ENCODE peak calls at places on chromosomes 3 and 15, in six cellular contexts. C is esophagus squamous epithelium, B is fibroblast of lung, N is neural progenitor cell, E is spleen, O is HepG2. L is an unnamed sample.

GRCh38 chr3:192887701-192888100 is 30.0 kb downstream of the MB21D2 start:
- DNase-seq in O (no peak), E (no peak), B (peak; percentile 34), C (no peak), N (no peak), L (no peak)

GRCh38 chr15:60390231-60390630 is 7.6 kb downstream of the ANXA2 start:
- DNase-seq in B (peak; percentile 27), O (no peak), N (no peak), C (no peak), E (no peak), L (no peak)

GRCh38 chr15:38920966-38921365 is 356.4 kb upstream of the RASGRP1 start:
- DNase-seq in O (no peak), B (no peak), C (no peak), E (no peak), N (no peak), L (no peak)

GRCh38 chr3:197007296-197007940 is 22.2 kb downstream of the MELTF start:
- DNase-seq in E (peak; percentile 41), C (no peak), B (no peak), N (no peak), O (no peak), L (no peak)

GRCh38 chr3:179067839-179068238 is 3.8 kb downstream of the ZMAT3 start:
- DNase-seq in E (no peak), N (no peak), B (no peak), C (no peak), O (no peak), L (no peak)

GRCh38 chr3:128489860-128490649 is 2.9 kb downstream of the GATA2 start:
- DNase-seq in O (peak; percentile 37), C (no peak), E (peak; percentile 81), N (peak; percentile 95), B (peak; percentile 56), L (no peak)

GRCh38 chr15:85030301-85031049 is 48.8 kb downstream of the PDE8A start:
- DNase-seq in B (peak; percentile 79), E (no peak), N (no peak), O (no peak), C (no peak), L (no peak)

GRCh38 chr15:63083541-63083940 is 38.1 kb upstream of the LACTB start:
- DNase-seq in N (no peak), C (no peak), B (no peak), E (no peak), O (no peak), L (no peak)

GRCh38 chr3:125715651-125716050 is 120.4 kb upstream of the OSBPL11 start:
- DNase-seq in B (no peak), C (no peak), O (no peak), E (no peak), N (no peak), L (no peak)

GRCh38 chr3:171704002-171704401 is 106.3 kb downstream of the PLD1 start:
- DNase-seq in O (peak; percentile 9), B (peak; percentile 40), C (no peak), N (peak; percentile 53), E (no peak), L (peak; percentile 7)

GRCh38 chr3:79236488-79236887 is 531.3 kb downstream of the ROBO1 start:
- DNase-seq in N (no peak), B (peak; percentile 44), C (no peak), O (no peak), E (no peak), L (no peak)

GRCh38 chr3:197749315-197749600 is 425 bp upstream of the FYTTD1 start:
- DNase-seq in C (no peak), N (peak; percentile 79), O (no peak), B (peak; percentile 66), E (no peak), L (no peak)

GRCh38 chr3:106025151-106025722 is 156.4 kb upstream of the CBLB start:
- DNase-seq in N (no peak), E (no peak), O (no peak), C (no peak), B (peak; percentile 10), L (no peak)

GRCh38 chr15:63514533-63514943 is 10.1 kb downstream of the USP3 start:
- DNase-seq in O (peak; percentile 76), N (no peak), E (no peak), B (peak; percentile 75), C (no peak), L (peak; percentile 68)

GRCh38 chr3:191915717-191916116 is 454.8 kb downstream of the PYDC2 start:
- DNase-seq in E (no peak), C (no peak), O (no peak), B (no peak), N (no peak), L (no peak)

GRCh38 chr3:188687389-188687788 is 484.4 kb upstream of the TPRG1 start:
- DNase-seq in E (no peak), B (peak; percentile 87), C (no peak), O (no peak), N (peak; percentile 29), L (peak; percentile 88)

GRCh38 chr15:59687831-59688230 is 1.3 kb downstream of the BNIP2 start:
- DNase-seq in C (no peak), E (no peak), B (peak; percentile 38), N (no peak), O (peak; percentile 15), L (no peak)

GRCh38 chr3:131454501-131454900 is 48.3 kb downstream of the MRPL3 start:
- DNase-seq in C (no peak), N (no peak), B (peak; percentile 64), O (no peak), E (no peak), L (peak; percentile 14)

GRCh38 chr15:45670511-45670910 is 35.7 kb downstream of the SQOR start:
- DNase-seq in O (no peak), C (no peak), B (no peak), N (no peak), E (no peak), L (no peak)

GRCh38 chr3:178966299-178967183 is 105.1 kb downstream of the ZMAT3 start:
- DNase-seq in O (peak; percentile 3), N (no peak), E (no peak), B (peak; percentile 31), C (no peak), L (no peak)

GRCh38 chr15:72195101-72195511 is 2.5 kb downstream of the GRAMD2A start:
- DNase-seq in E (no peak), O (no peak), B (no peak), N (no peak), C (no peak), L (no peak)

GRCh38 chr3:129664040-129664646 is 57.7 kb upstream of the PLXND1 start:
- DNase-seq in N (peak; percentile 15), C (no peak), E (no peak), O (no peak), B (no peak), L (no peak)

GRCh38 chr3:106168941-106169340 is 300.1 kb upstream of the CBLB start:
- DNase-seq in E (no peak), O (no peak), N (peak; percentile 2), C (no peak), B (no peak), L (no peak)

GRCh38 chr15:32687556-32687955 is 30.2 kb upstream of the GREM1 start:
- DNase-seq in E (no peak), O (no peak), C (no peak), N (no peak), B (peak; percentile 83), L (no peak)

GRCh38 chr3:127545711-127546457 is 44.6 kb downstream of the TPRA1 start:
- DNase-seq in C (no peak), N (no peak), B (no peak), E (no peak), O (no peak), L (no peak)

GRCh38 chr3:81218023-81218422 is 543.4 kb downstream of the GBE1 start:
- DNase-seq in E (no peak), N (peak; percentile 37), B (peak; percentile 49), C (no peak), O (peak; percentile 23), L (no peak)

GRCh38 chr15:77496710-77497107 is 76.0 kb downstream of the HMG20A start:
- DNase-seq in C (no peak), N (peak; percentile 82), O (peak; percentile 68), B (peak; percentile 95), E (peak; percentile 92), L (peak; percentile 97)
- TF ChIP-seq CTCF in C (peak; percentile 93), N (peak; percentile 89), O (peak; percentile 96), B (peak; percentile 95), E (peak; percentile 90), L (peak; percentile 98)

DNA sequence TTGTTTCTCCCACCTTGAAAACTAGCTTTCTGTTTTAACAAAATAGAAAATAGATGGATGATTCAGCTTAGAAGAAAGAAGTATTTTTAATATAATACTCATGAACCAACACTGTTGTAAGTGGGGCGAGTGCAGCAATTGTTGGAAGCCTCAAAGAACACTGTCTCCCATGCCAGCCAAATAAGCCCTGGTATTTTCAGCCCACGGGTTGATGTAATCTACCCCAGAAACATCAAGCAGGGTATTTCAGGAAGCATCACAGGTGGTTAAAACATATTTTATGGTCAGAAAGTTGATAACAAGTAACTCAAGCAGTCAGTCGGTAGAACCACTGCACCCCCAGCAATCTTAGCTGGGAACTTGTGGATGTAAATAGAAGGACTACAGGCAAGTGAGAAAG is 115.9 kb downstream of the SV2B start:
- DNase-seq in N (no peak), B (no peak), E (no peak), C (no peak), O (no peak), L (no peak)
- TF ChIP-seq CTCF in N (no peak), B (no peak), E (no peak), C (no peak), O (no peak), L (no peak)

DNA sequence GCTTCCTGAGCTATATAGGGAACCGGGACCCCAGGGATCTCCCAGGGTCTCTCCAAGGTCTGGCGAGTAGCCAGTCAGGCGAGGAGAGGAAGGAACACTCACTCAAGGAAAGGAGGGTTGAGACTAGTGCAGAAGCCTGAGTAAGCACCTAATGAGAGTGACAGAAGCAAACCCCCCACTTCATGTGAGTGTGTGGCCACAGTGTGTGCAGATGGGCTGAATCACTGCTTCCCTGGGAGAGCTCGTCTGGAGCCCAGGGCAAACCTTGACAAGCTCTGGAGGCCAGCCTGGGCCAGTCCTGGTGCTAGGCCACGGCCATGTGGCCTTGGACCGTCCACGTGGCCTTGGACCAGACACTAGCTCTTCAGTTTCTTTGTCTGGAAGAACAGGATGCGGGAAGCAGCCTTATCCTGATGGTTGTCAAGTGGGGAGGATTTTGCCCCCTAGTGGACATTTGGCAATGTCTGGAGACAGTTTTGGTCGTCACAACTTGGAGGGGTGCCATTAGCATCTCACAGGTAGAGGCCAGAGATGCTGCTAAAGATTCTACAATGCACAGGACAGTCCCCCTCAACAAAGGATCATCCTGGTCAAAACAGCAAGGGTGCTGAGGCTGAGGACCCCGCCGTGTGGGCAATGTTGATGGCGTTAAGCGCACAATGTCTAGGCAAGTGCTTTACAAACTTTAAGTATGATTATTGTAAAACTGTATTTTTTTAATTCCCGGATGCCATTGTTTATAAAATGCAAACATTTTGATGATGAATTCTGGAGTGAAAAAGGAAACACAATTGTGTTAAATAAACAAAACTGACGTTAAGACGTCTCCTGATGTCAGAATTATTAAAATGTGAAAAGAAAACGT is 34.8 kb upstream of the CTSH start:
- DNase-seq in N (peak; percentile 80), O (peak; percentile 85), C (no peak), E (no peak), B (peak; percentile 76), L (no peak)
- TF ChIP-seq CTCF in N (peak; percentile 75), O (peak; percentile 88), C (peak; percentile 80), E (peak; percentile 71), B (peak; percentile 59), L (peak; percentile 76)

DNA sequence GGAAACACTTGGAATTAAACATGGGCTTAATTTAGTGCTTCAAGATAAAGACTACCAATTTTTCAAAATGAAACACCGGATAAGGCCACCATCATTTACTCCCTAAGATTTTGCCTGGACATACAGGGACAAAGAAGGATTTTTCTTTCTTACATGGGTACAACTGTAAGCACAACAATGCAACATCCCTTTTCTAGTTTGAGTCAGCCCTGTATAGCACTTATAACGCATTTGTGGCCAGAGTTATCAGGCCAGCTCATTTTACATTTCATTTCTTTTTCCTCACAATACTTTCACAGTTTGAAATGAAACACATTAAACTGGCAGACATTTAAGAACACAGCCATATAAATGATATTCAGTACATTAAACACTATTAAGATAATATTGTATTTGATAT is 9.8 kb upstream of the SUCNR1 start:
- DNase-seq in E (no peak), C (no peak), O (no peak), N (no peak), B (peak; percentile 76), L (no peak)
- TF ChIP-seq CTCF in E (no peak), C (no peak), O (no peak), N (no peak), B (no peak), L (no peak)

L was measured in AG09309.